ENCODE peak calls at places on chromosomes 2 and 18, in six cellular contexts. One of them, this sample, is unnamed.

GRCh38 chr2:112626604-112627059 is 19.1 kb upstream of the SLC20A1 start:
- DNase-seq in choroid plexus epithelial cell: peak
- DNase-seq in psoas muscle: peak
- DNase-seq in aorta: peak
- DNase-seq in NCI-H1417: peak
- DNase-seq in GM04503: no peak
- DNase-seq in this sample: peak

GRCh38 chr2:41994177-41994576 is 53.6 kb upstream of the PKDCC start:
- DNase-seq in choroid plexus epithelial cell: no peak
- DNase-seq in psoas muscle: no peak
- DNase-seq in aorta: no peak
- DNase-seq in NCI-H1417: no peak
- DNase-seq in GM04503: peak
- DNase-seq in this sample: no peak

GRCh38 chr18:58495202-58495601 is 133.7 kb downstream of the ALPK2 start:
- DNase-seq in choroid plexus epithelial cell: peak
- DNase-seq in psoas muscle: no peak
- DNase-seq in aorta: no peak
- DNase-seq in NCI-H1417: no peak
- DNase-seq in GM04503: peak
- DNase-seq in this sample: no peak

GRCh38 chr18:25445430-25445829 is 93.5 kb upstream of the ZNF521 start:
- DNase-seq in choroid plexus epithelial cell: no peak
- DNase-seq in psoas muscle: no peak
- DNase-seq in aorta: no peak
- DNase-seq in NCI-H1417: no peak
- DNase-seq in GM04503: no peak
- DNase-seq in this sample: no peak

GRCh38 chr2:216691210-216691741 is 4.1 kb downstream of the IGFBP5 start:
- DNase-seq in choroid plexus epithelial cell: peak
- DNase-seq in psoas muscle: peak
- DNase-seq in aorta: peak
- DNase-seq in NCI-H1417: peak
- DNase-seq in GM04503: no peak
- DNase-seq in this sample: peak

GRCh38 chr2:167729911-167730310 is 517.5 kb downstream of the STK39 start:
- DNase-seq in choroid plexus epithelial cell: no peak
- DNase-seq in psoas muscle: no peak
- DNase-seq in aorta: no peak
- DNase-seq in NCI-H1417: no peak
- DNase-seq in GM04503: no peak
- DNase-seq in this sample: no peak

GRCh38 chr2:9617749-9618148 is 13.0 kb downstream of the YWHAQ start:
- DNase-seq in choroid plexus epithelial cell: no peak
- DNase-seq in psoas muscle: no peak
- DNase-seq in aorta: no peak
- DNase-seq in NCI-H1417: no peak
- DNase-seq in GM04503: no peak
- DNase-seq in this sample: no peak

GRCh38 chr2:2765839-2766495 is 434.9 kb upstream of the MYT1L start:
- DNase-seq in choroid plexus epithelial cell: no peak
- DNase-seq in psoas muscle: no peak
- DNase-seq in aorta: no peak
- DNase-seq in NCI-H1417: no peak
- DNase-seq in GM04503: no peak
- DNase-seq in this sample: no peak

GRCh38 chr2:38159621-38160020 is 83.7 kb upstream of the CYP1B1 start:
- DNase-seq in choroid plexus epithelial cell: no peak
- DNase-seq in psoas muscle: no peak
- DNase-seq in aorta: no peak
- DNase-seq in NCI-H1417: no peak
- DNase-seq in GM04503: no peak
- DNase-seq in this sample: no peak

GRCh38 chr2:157257312-157258252 is at the start of gene GALNT5:
- DNase-seq in choroid plexus epithelial cell: peak
- DNase-seq in psoas muscle: no peak
- DNase-seq in aorta: no peak
- DNase-seq in NCI-H1417: peak
- DNase-seq in GM04503: no peak
- DNase-seq in this sample: no peak

GRCh38 chr2:221704442-221704841 is 132.3 kb upstream of the EPHA4 start:
- DNase-seq in choroid plexus epithelial cell: no peak
- DNase-seq in psoas muscle: no peak
- DNase-seq in aorta: no peak
- DNase-seq in NCI-H1417: no peak
- DNase-seq in GM04503: no peak
- DNase-seq in this sample: no peak

GRCh38 chr2:26363323-26363722 is 16.7 kb upstream of the ADGRF3 start:
- DNase-seq in choroid plexus epithelial cell: peak
- DNase-seq in psoas muscle: no peak
- DNase-seq in aorta: no peak
- DNase-seq in NCI-H1417: no peak
- DNase-seq in GM04503: no peak
- DNase-seq in this sample: no peak

GRCh38 chr2:18684202-18685040 is 95.1 kb upstream of the NT5C1B start:
- DNase-seq in choroid plexus epithelial cell: peak
- DNase-seq in psoas muscle: no peak
- DNase-seq in aorta: no peak
- DNase-seq in NCI-H1417: no peak
- DNase-seq in GM04503: peak
- DNase-seq in this sample: no peak

GRCh38 chr2:120604767-120605166 is 130.9 kb upstream of the GLI2 start:
- DNase-seq in choroid plexus epithelial cell: no peak
- DNase-seq in psoas muscle: no peak
- DNase-seq in aorta: peak
- DNase-seq in NCI-H1417: no peak
- DNase-seq in GM04503: no peak
- DNase-seq in this sample: no peak

GRCh38 chr2:86028763-86029381 is 76.8 kb downstream of the POLR1A start:
- DNase-seq in choroid plexus epithelial cell: peak
- DNase-seq in psoas muscle: peak
- DNase-seq in aorta: peak
- DNase-seq in NCI-H1417: no peak
- DNase-seq in GM04503: no peak
- DNase-seq in this sample: peak

GRCh38 chr2:75076088-75076487 is 117.6 kb downstream of the POLE4 start:
- DNase-seq in choroid plexus epithelial cell: no peak
- DNase-seq in psoas muscle: no peak
- DNase-seq in aorta: no peak
- DNase-seq in NCI-H1417: peak
- DNase-seq in GM04503: no peak
- DNase-seq in this sample: no peak

GRCh38 chr18:3605562-3606443 is 155.8 kb downstream of the TGIF1 start:
- DNase-seq in choroid plexus epithelial cell: peak
- DNase-seq in psoas muscle: no peak
- DNase-seq in aorta: no peak
- DNase-seq in NCI-H1417: no peak
- DNase-seq in GM04503: peak
- DNase-seq in this sample: no peak

GRCh38 chr2:69138793-69139510 is 126.0 kb downstream of the ANTXR1 start:
- DNase-seq in choroid plexus epithelial cell: peak
- DNase-seq in psoas muscle: peak
- DNase-seq in aorta: peak
- DNase-seq in NCI-H1417: no peak
- DNase-seq in GM04503: peak
- DNase-seq in this sample: no peak

GRCh38 chr2:201261471-201261870 is 1.1 kb downstream of the CASP8 start:
- DNase-seq in choroid plexus epithelial cell: no peak
- DNase-seq in psoas muscle: no peak
- DNase-seq in aorta: no peak
- DNase-seq in NCI-H1417: no peak
- DNase-seq in GM04503: no peak
- DNase-seq in this sample: no peak

GRCh38 chr2:143685439-143686078 is 556.3 kb downstream of the ARHGAP15 start:
- DNase-seq in choroid plexus epithelial cell: no peak
- DNase-seq in psoas muscle: no peak
- DNase-seq in aorta: no peak
- DNase-seq in NCI-H1417: peak
- DNase-seq in GM04503: no peak
- DNase-seq in this sample: no peak

GRCh38 chr18:21241224-21242131 is 554 bp upstream of the GREB1L start:
- DNase-seq in choroid plexus epithelial cell: no peak
- DNase-seq in psoas muscle: peak
- DNase-seq in aorta: peak
- DNase-seq in NCI-H1417: peak
- DNase-seq in GM04503: no peak
- DNase-seq in this sample: peak

GRCh38 chr18:77984178-77984577 is 734.5 kb downstream of the GALR1 start:
- DNase-seq in choroid plexus epithelial cell: no peak
- DNase-seq in psoas muscle: no peak
- DNase-seq in aorta: no peak
- DNase-seq in NCI-H1417: no peak
- DNase-seq in GM04503: no peak
- DNase-seq in this sample: no peak

GRCh38 chr2:65204461-65205230 is 23.0 kb upstream of the ACTR2 start:
- DNase-seq in choroid plexus epithelial cell: peak
- DNase-seq in psoas muscle: no peak
- DNase-seq in aorta: no peak
- DNase-seq in NCI-H1417: no peak
- DNase-seq in GM04503: no peak
- DNase-seq in this sample: no peak

GRCh38 chr2:188813846-188814245 is 160.3 kb upstream of the COL3A1 start:
- DNase-seq in choroid plexus epithelial cell: peak
- DNase-seq in psoas muscle: no peak
- DNase-seq in aorta: no peak
- DNase-seq in NCI-H1417: no peak
- DNase-seq in GM04503: no peak
- DNase-seq in this sample: no peak

This sample was measured in heart left ventricle.